ENCODE peak calls at places on chromosomes 1 and 21, in nine cellular contexts. H, Q, F, U, E, I, K, W and Z are unnamed samples.
A peak's percentile ranks its signal among the peaks of the same experiment; 100 is the strongest.

GRCh38 chr1:219666242-219666641 is 53.3 kb upstream of the ZC3H11B start:
- DNase-seq in H (no peak), Q (no peak), F (no peak), U (no peak), E (no peak), I (no peak), K (no peak), W (no peak), Z (no peak)

GRCh38 chr1:245332513-245332912 is 177.7 kb downstream of the KIF26B start:
- DNase-seq in H (no peak), Q (no peak), F (no peak), U (no peak), E (no peak), I (no peak), K (no peak), W (no peak), Z (no peak)

GRCh38 chr1:28887418-28887834 is 26.9 kb upstream of the EPB41 start:
- DNase-seq in H (peak; percentile 63), Q (no peak), F (no peak), U (peak; percentile 52), E (peak; percentile 45), I (no peak), K (peak; percentile 36), W (peak; percentile 20), Z (peak; percentile 50)

GRCh38 chr1:119859647-119860046 is 36.7 kb downstream of the ADAM30 start:
- DNase-seq in H (no peak), Q (no peak), F (no peak), U (no peak), E (no peak), I (no peak), K (no peak), W (no peak), Z (no peak)

GRCh38 chr1:76137746-76138145 is 63.2 kb downstream of the ST6GALNAC3 start:
- DNase-seq in H (no peak), Q (no peak), F (no peak), U (no peak), E (no peak), I (no peak), K (no peak), W (no peak), Z (no peak)

GRCh38 chr1:83905315-83905907 is 93.5 kb downstream of the TTLL7 start:
- DNase-seq in H (peak; percentile 21), Q (no peak), F (peak; percentile 10), U (peak; percentile 45), E (no peak), I (no peak), K (peak; percentile 25), W (no peak), Z (no peak)

GRCh38 chr1:54337034-54337433 is 69.2 kb downstream of the SSBP3 start:
- DNase-seq in H (no peak), Q (no peak), F (no peak), U (no peak), E (no peak), I (no peak), K (no peak), W (no peak), Z (no peak)

GRCh38 chr1:36369472-36369871 is 16.3 kb downstream of the STK40 start:
- DNase-seq in H (no peak), Q (no peak), F (no peak), U (no peak), E (no peak), I (no peak), K (no peak), W (no peak), Z (no peak)

GRCh38 chr21:15204887-15205286 is 140.1 kb upstream of the NRIP1 start:
- DNase-seq in H (no peak), Q (no peak), F (no peak), U (peak; percentile 2), E (no peak), I (no peak), K (no peak), W (no peak), Z (no peak)

GRCh38 chr1:53326598-53327182 is 1.2 kb downstream of the LRP8 start:
- DNase-seq in H (peak; percentile 82), Q (no peak), F (peak; percentile 16), U (peak; percentile 53), E (no peak), I (no peak), K (no peak), W (no peak), Z (no peak)

GRCh38 chr1:174131032-174131638 is 28.2 kb upstream of the RABGAP1L start:
- DNase-seq in H (peak; percentile 34), Q (no peak), F (no peak), U (no peak), E (no peak), I (no peak), K (no peak), W (no peak), Z (no peak)

GRCh38 chr21:43321111-43321510 is 105.8 kb downstream of the SIK1 start:
- DNase-seq in H (no peak), Q (no peak), F (peak; percentile 56), U (no peak), E (no peak), I (no peak), K (no peak), W (no peak), Z (no peak)

GRCh38 chr1:5734996-5735395 is 257.2 kb downstream of the NPHP4 start:
- DNase-seq in H (no peak), Q (no peak), F (no peak), U (no peak), E (no peak), I (no peak), K (no peak), W (no peak), Z (no peak)

GRCh38 chr1:84941843-84942242 is 48.8 kb upstream of the LPAR3 start:
- DNase-seq in H (no peak), Q (no peak), F (no peak), U (no peak), E (no peak), I (no peak), K (no peak), W (no peak), Z (no peak)

GRCh38 chr1:235525314-235525713 is 21.1 kb upstream of the B3GALNT2 start:
- DNase-seq in H (no peak), Q (no peak), F (no peak), U (peak; percentile 3), E (no peak), I (no peak), K (no peak), W (no peak), Z (no peak)

GRCh38 chr21:26798856-26799751 is 46.1 kb downstream of the ADAMTS1 start:
- DNase-seq in H (no peak), Q (no peak), F (no peak), U (no peak), E (no peak), I (no peak), K (no peak), W (no peak), Z (no peak)

DNA sequence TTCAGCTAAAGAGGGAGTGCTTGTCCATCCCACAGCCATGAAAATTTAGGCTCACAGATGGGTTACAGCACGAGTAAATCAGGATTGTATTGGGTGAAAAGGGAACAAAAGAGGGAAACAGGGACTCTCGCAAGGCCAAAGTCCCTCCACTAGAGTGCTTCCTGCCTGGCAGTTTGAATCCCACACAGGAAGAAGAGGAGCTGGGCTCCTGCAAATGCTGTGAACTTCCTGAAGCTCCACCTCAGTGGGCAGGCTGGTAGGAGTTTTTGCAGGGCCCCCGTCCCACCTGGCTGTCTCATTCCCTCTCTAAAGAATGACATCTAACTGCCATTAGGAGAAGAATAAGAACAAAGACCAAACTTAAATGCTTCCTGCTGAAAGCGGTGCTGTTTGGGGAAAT is 712.0 kb upstream of the PRMT6 start:
- DNase-seq in H (no peak), Q (no peak), F (no peak), U (no peak), E (no peak), I (no peak), K (no peak), W (no peak), Z (no peak)
- H3K36me3 ChIP-seq in H (no peaks in the 10 kb centered on the region), Q (no peaks in the 10 kb centered on the region), F (no peaks in the 10 kb centered on the region), U (no peaks in the 10 kb centered on the region), E (no peaks in the 10 kb centered on the region), I (no peaks in the 10 kb centered on the region), K (no peaks in the 10 kb centered on the region), W (no peaks in the 10 kb centered on the region), Z (no peaks in the 10 kb centered on the region)

GRCh38 chr1:10517677-10517982 is 42.9 kb downstream of the PEX14 start:
- DNase-seq in H (no peak), Q (no peak), F (no peak), U (no peak), E (no peak), I (no peak), K (no peak), W (no peak), Z (no peak)
- H3K4me1 ChIP-seq in H (peaks cover 37% of the 10 kb centered on the region), Q (peaks cover 26% of the 10 kb centered on the region), F (peaks cover 21% of the 10 kb centered on the region), U (peaks cover 30% of the 10 kb centered on the region), E (peaks cover 5% of the 10 kb centered on the region), I (no peaks in the 10 kb centered on the region), K (peaks cover 39% of the 10 kb centered on the region), W (peaks cover 7% of the 10 kb centered on the region), Z (peaks cover 4% of the 10 kb centered on the region)

GRCh38 chr1:100137602-100138001 is 4.6 kb downstream of the TRMT13 start:
- DNase-seq in H (no peak), Q (no peak), F (no peak), U (no peak), E (no peak), I (no peak), K (no peak), W (no peak), Z (no peak)

GRCh38 chr1:100146958-100147357 is 14.0 kb downstream of the TRMT13 start:
- DNase-seq in H (no peak), Q (no peak), F (no peak), U (no peak), E (no peak), I (no peak), K (no peak), W (no peak), Z (no peak)

GRCh38 chr1:100145116-100145515 is 12.2 kb downstream of the TRMT13 start:
- DNase-seq in H (no peak), Q (no peak), F (no peak), U (no peak), E (no peak), I (no peak), K (no peak), W (no peak), Z (no peak)

GRCh38 chr1:100141192-100141591 is 8.2 kb downstream of the TRMT13 start:
- DNase-seq in H (no peak), Q (no peak), F (no peak), U (no peak), E (no peak), I (no peak), K (no peak), W (no peak), Z (no peak)

DNA sequence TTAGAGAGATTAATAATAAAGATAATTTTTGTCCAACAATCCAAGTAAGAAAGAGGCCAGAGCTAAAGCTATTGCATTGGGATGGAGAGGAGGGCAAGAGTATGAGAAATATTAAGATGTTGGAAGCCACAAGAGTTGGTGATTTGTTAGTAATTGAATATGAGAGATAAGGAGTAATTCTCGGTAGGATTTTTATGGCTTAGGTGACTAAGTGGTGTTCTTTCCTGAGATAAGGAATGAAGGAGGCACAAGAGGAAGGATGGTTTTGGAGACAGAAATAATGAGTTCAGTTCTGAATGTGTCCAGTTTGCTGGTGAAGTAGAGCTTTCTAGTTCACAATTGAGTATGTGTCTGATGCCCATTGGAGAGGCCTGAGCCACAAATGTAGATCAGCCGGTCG is 9.4 kb downstream of the TRMT13 start:
- DNase-seq in H (no peak), Q (no peak), F (no peak), U (no peak), E (no peak), I (no peak), K (no peak), W (no peak), Z (no peak)
- H3K36me3 ChIP-seq in H (peaks cover 26% of the 10 kb centered on the region), Q (peaks cover 8% of the 10 kb centered on the region), F (no peaks in the 10 kb centered on the region), U (peaks cover 71% of the 10 kb centered on the region), E (peaks cover 100% of the 10 kb centered on the region), I (peaks cover 97% of the 10 kb centered on the region), K (peaks cover 96% of the 10 kb centered on the region), W (peaks cover 94% of the 10 kb centered on the region), Z (no peaks in the 10 kb centered on the region)

GRCh38 chr1:91851130-91852010 is 34.6 kb downstream of the TGFBR3 start:
- DNase-seq in H (no peak), Q (no peak), F (no peak), U (peak; percentile 47), E (peak; percentile 91), I (peak; percentile 94), K (no peak), W (peak; percentile 28), Z (peak; percentile 92)
- H3K4me1 ChIP-seq in H (peaks cover 2% of the 10 kb centered on the region), Q (peaks cover 25% of the 10 kb centered on the region), F (no peaks in the 10 kb centered on the region), U (peaks cover 9% of the 10 kb centered on the region), E (peaks cover 33% of the 10 kb centered on the region), I (peaks cover 27% of the 10 kb centered on the region), K (no peaks in the 10 kb centered on the region), W (peaks cover 18% of the 10 kb centered on the region), Z (peaks cover 13% of the 10 kb centered on the region)